ENCODE peak calls at places on chromosomes 1 and 21, in eight cellular contexts. M is body of pancreas, I is uterus, X is A549, V is thyroid gland, Y is SJSA1, T is right cardiac atrium, E is ascending aorta. D is an unnamed sample.

GRCh38 chr1:34049994-34050393 is 115.0 kb downstream of the CSMD2 start:
- DNase-seq in T (no peak), V (no peak), X (no peak), E (no peak), Y (no peak), M (no peak), I (no peak), D (no peak)

GRCh38 chr1:57736940-57737339 is 313.1 kb upstream of the DAB1 start:
- DNase-seq in T (no peak), V (no peak), X (no peak), Y (no peak), M (no peak), I (no peak), E (no peak), D (no peak)

GRCh38 chr1:208895171-208895570 is 651.0 kb upstream of the PLXNA2 start:
- DNase-seq in X (no peak), M (no peak), V (no peak), E (no peak), T (no peak), I (no peak), Y (no peak), D (no peak)

GRCh38 chr1:173287785-173288184 is 80.7 kb upstream of the TNFSF4 start:
- DNase-seq in X (no peak), V (no peak), T (no peak), M (no peak), Y (no peak), I (no peak), E (no peak), D (no peak)

GRCh38 chr1:36838866-36839265 is 195.4 kb downstream of the GRIK3 start:
- DNase-seq in X (no peak), E (no peak), T (no peak), M (no peak), I (no peak), V (no peak), Y (no peak), D (no peak)

GRCh38 chr1:53576381-53576801 is 117.2 kb downstream of the DMRTB1 start:
- DNase-seq in X (no peak), V (peak; percentile 14), E (no peak), I (peak; percentile 13), Y (no peak), T (no peak), M (no peak), D (no peak)

GRCh38 chr1:24902471-24902891 is 27.6 kb downstream of the RUNX3 start:
- DNase-seq in T (no peak), M (no peak), I (no peak), E (peak; percentile 40), Y (no peak), V (no peak), X (no peak), D (no peak)

GRCh38 chr1:197184190-197184589 is 37.7 kb upstream of the ASPM start:
- DNase-seq in E (no peak), V (no peak), Y (no peak), T (no peak), X (no peak), M (no peak), I (no peak), D (no peak)

GRCh38 chr1:32774464-32774808 is 42.7 kb downstream of the YARS1 start:
- DNase-seq in T (no peak), Y (no peak), I (no peak), M (no peak), E (no peak), X (no peak), V (no peak), D (no peak)

GRCh38 chr1:223843934-223844333 is 1.8 kb downstream of the TP53BP2 start:
- DNase-seq in X (no peak), Y (no peak), E (no peak), V (no peak), I (no peak), T (no peak), M (no peak), D (no peak)

GRCh38 chr1:222385262-222385661 is 162.6 kb downstream of the HHIPL2 start:
- DNase-seq in Y (no peak), I (no peak), X (no peak), M (no peak), T (no peak), V (no peak), E (no peak), D (no peak)

GRCh38 chr1:190754769-190755168 is 277.1 kb upstream of the BRINP3 start:
- DNase-seq in X (peak; percentile 26), V (no peak), M (no peak), E (no peak), T (no peak), I (no peak), Y (no peak), D (no peak)

GRCh38 chr1:8122160-8122476 is 96.0 kb upstream of the ERRFI1 start:
- DNase-seq in I (peak; percentile 77), T (peak; percentile 33), E (peak; percentile 64), X (no peak), V (no peak), M (no peak), Y (no peak), D (no peak)

GRCh38 chr1:162206749-162207635 is 137.5 kb downstream of the NOS1AP start:
- DNase-seq in V (peak; percentile 51), Y (no peak), E (peak; percentile 63), M (peak; percentile 78), X (no peak), T (peak; percentile 56), I (no peak), D (no peak)

GRCh38 chr1:17460265-17460664 is 20.8 kb upstream of the RCC2 start:
- DNase-seq in E (no peak), Y (no peak), I (no peak), M (no peak), T (no peak), X (no peak), V (no peak), D (no peak)

GRCh38 chr1:28259935-28260802 is 851 bp downstream of the SESN2 start:
- DNase-seq in E (peak; percentile 90), I (peak; percentile 80), X (peak; percentile 75), T (peak; percentile 94), Y (peak; percentile 64), M (peak; percentile 75), V (peak; percentile 71), D (peak; percentile 57)

GRCh38 chr1:226166341-226166740 is 20.2 kb downstream of the ACBD3 start:
- DNase-seq in X (no peak), T (no peak), M (no peak), E (no peak), Y (no peak), V (peak; percentile 60), I (no peak), D (no peak)

GRCh38 chr1:117633423-117633822 is 27.6 kb downstream of the TENT5C start:
- DNase-seq in V (no peak), T (no peak), I (no peak), X (no peak), E (peak; percentile 45), M (peak; percentile 75), Y (no peak), D (no peak)
- H3K4me1 ChIP-seq in V (peaks cover 39% of the 10 kb centered on the region), T (peaks cover 3% of the 10 kb centered on the region), I (no peaks in the 10 kb centered on the region), X (no peaks in the 10 kb centered on the region), E (no peaks in the 10 kb centered on the region), M (peaks cover 58% of the 10 kb centered on the region), Y (peaks cover 4% of the 10 kb centered on the region), D (peaks cover 4% of the 10 kb centered on the region)

GRCh38 chr21:45080639-45081414 is 6.4 kb downstream of the ADARB1 start:
- DNase-seq in V (no peak), M (no peak), Y (no peak), T (no peak), E (peak; percentile 61), X (no peak), I (peak; percentile 62), D (no peak)
- H3K4me1 ChIP-seq in V (no peaks in the 10 kb centered on the region), M (peaks cover 5% of the 10 kb centered on the region), Y (peaks cover 20% of the 10 kb centered on the region), T (peaks cover 8% of the 10 kb centered on the region), E (peaks cover 6% of the 10 kb centered on the region), X (peaks cover 4% of the 10 kb centered on the region), I (no peaks in the 10 kb centered on the region), D (peaks cover 96% of the 10 kb centered on the region)

GRCh38 chr1:51575406-51576084 is 41.3 kb upstream of the OSBPL9 start:
- DNase-seq in T (no peak), I (no peak), Y (peak; percentile 85), V (no peak), M (no peak), E (no peak), X (no peak), D (no peak)

GRCh38 chr1:51572365-51572764 is 44.5 kb upstream of the OSBPL9 start:
- DNase-seq in X (no peak), M (no peak), E (no peak), Y (no peak), T (no peak), I (no peak), V (no peak), D (no peak)

GRCh38 chr1:51576085-51576444 is 40.8 kb upstream of the OSBPL9 start:
- DNase-seq in V (no peak), E (no peak), T (no peak), M (no peak), X (no peak), I (no peak), Y (no peak), D (no peak)

GRCh38 chr1:51576923-51577322 is 40.0 kb upstream of the OSBPL9 start:
- DNase-seq in T (no peak), V (no peak), Y (no peak), X (no peak), E (no peak), M (no peak), I (no peak), D (no peak)

DNA sequence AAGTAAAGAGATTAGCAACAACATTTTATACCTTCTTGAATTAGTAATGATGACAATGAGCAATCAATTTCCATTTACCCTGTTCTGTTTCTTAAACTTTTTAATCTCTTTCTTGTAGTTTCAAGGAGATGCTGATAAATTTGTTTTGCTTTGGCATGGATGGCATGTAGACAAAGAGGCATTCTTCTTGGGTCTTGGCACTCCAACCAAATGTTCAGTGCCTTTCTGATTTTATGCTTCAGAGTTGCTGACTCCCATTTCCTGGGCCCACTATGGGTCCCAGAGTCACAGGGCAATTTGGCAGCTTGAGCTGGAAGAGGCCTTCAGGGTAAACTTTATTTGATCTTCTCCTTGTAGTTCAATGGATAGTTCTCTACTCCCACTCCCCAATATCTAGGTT is 42.1 kb upstream of the OSBPL9 start:
- DNase-seq in T (no peak), Y (no peak), X (no peak), V (no peak), E (no peak), M (no peak), I (no peak), D (no peak)
- H3K4me1 ChIP-seq in T (peaks cover 5% of the 10 kb centered on the region), Y (peaks cover 43% of the 10 kb centered on the region), X (peaks cover 17% of the 10 kb centered on the region), V (peaks cover 7% of the 10 kb centered on the region), E (peaks cover under 1% of the 10 kb centered on the region), M (peaks cover 3% of the 10 kb centered on the region), I (no peaks in the 10 kb centered on the region), D (peaks cover 12% of the 10 kb centered on the region)

DNA sequence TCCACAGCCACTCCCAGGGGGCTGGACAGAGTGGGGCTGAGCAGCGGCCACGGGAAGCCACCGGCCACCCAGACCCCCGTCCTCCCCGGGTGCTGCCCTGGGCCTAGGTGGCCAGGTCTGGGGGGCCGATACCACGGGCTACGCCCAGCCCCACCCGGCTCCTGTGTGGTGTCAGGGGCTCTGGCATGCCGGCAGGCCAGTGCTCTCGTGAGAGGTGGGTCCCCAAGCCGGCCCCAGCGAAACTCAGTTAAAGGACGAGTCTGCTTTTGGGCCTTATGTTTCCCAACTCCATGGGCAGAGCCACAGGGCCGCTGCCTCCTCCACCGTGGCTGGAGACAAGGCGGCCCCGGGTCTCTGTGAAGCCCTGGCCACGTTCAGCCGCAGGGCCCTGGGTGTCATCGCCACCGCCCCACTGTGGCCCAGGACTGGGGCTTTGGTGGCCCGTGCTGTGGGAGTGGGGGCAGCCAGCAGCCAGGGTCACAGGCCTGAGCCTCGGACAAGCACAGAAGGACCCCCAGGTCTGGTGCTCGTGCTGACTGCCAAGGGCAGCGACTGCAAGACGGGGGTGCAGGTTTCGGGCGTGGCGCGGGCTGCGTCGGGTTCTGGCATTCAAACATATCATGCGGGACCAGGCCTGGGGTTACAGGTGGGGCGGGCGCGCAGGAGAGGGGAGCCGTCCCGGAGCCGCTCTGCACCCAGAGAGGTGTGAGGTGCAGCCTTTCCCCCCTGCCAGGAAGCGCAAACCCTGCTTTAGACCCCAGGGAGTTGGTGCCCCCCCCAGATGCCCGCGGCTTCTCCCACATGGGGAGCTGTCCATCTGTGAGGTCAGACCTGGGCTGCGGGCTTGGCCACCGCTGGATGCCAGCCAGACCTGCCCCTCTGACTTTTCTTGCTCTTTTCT is 11.9 kb upstream of the C1orf159 start:
- DNase-seq in X (no peak), M (no peak), Y (no peak), I (no peak), V (no peak), E (no peak), T (peak; percentile 22), D (no peak)
- H3K4me1 ChIP-seq in X (no peaks in the 10 kb centered on the region), M (peaks cover 56% of the 10 kb centered on the region), Y (no peaks in the 10 kb centered on the region), I (no peaks in the 10 kb centered on the region), V (no peaks in the 10 kb centered on the region), E (no peaks in the 10 kb centered on the region), T (no peaks in the 10 kb centered on the region), D (no peaks in the 10 kb centered on the region)

D was measured in naive thymus-derived CD4-positive, alpha-beta T cell.